ENCODE peak calls at places on chromosome 1, in six cellular contexts. Y is NCI-H510A treated with DMSO at 0.1 percent for 48 hours, Q is germinal center, K is AG04450, X is aorta, J is fibroblast of pulmonary artery. Z is an unnamed sample.

GRCh38 chr1:201874672-201875071 is 14.0 kb upstream of the SHISA4 start:
- DNase-seq in Y (no peak), Q (no peak), K (no peak), X (no peak), J (no peak), Z (no peak)

GRCh38 chr1:25095635-25096200 is 136.6 kb downstream of the SYF2 start:
- DNase-seq in Y (no peak), Q (no peak), K (no peak), X (no peak), J (no peak), Z (no peak)

GRCh38 chr1:165073402-165074007 is 283.0 kb downstream of the LMX1A start:
- DNase-seq in Y (peak; percentile 86), Q (peak; percentile 9), K (peak; percentile 11), X (no peak), J (peak; percentile 70), Z (peak; percentile 17)

GRCh38 chr1:100896481-100896982 is 642 bp downstream of the SLC30A7 start:
- DNase-seq in Y (peak; percentile 43), Q (peak; percentile 35), K (no peak), X (no peak), J (peak; percentile 62), Z (peak; percentile 4)

GRCh38 chr1:151399890-151400235 is 490 bp downstream of the PSMB4 start:
- DNase-seq in Y (no peak), Q (peak; percentile 30), K (no peak), X (no peak), J (peak; percentile 16), Z (no peak)

GRCh38 chr1:9404541-9404940 is 111.8 kb downstream of the SPSB1 start:
- DNase-seq in Y (no peak), Q (no peak), K (no peak), X (no peak), J (no peak), Z (no peak)

GRCh38 chr1:213934642-213935041 is 53.1 kb upstream of the PROX1 start:
- DNase-seq in Y (no peak), Q (no peak), K (no peak), X (no peak), J (peak; percentile 0), Z (no peak)

GRCh38 chr1:215054266-215054665 is 28.3 kb upstream of the KCNK2 start:
- DNase-seq in Y (no peak), Q (no peak), K (no peak), X (no peak), J (no peak), Z (no peak)

GRCh38 chr1:172950528-172950927 is 100.2 kb downstream of the TNFSF18 start:
- DNase-seq in Y (no peak), Q (no peak), K (no peak), X (no peak), J (no peak), Z (no peak)

GRCh38 chr1:107981277-107981676 is 16.3 kb upstream of the VAV3 start:
- DNase-seq in Y (peak; percentile 12), Q (no peak), K (no peak), X (no peak), J (no peak), Z (no peak)

GRCh38 chr1:229693124-229693523 is 67.1 kb downstream of the URB2 start:
- DNase-seq in Y (no peak), Q (no peak), K (no peak), X (no peak), J (no peak), Z (no peak)

GRCh38 chr1:19860418-19860817 is 21.8 kb upstream of the OTUD3 start:
- DNase-seq in Y (peak; percentile 69), Q (no peak), K (no peak), X (no peak), J (no peak), Z (no peak)

GRCh38 chr1:198220428-198220827 is 63.6 kb downstream of the NEK7 start:
- DNase-seq in Y (no peak), Q (no peak), K (no peak), X (no peak), J (peak; percentile 78), Z (peak; percentile 36)

GRCh38 chr1:149884433-149885363 is 14.7 kb upstream of the BOLA1 start:
- DNase-seq in Y (peak; percentile 43), Q (peak; percentile 52), K (no peak), X (no peak), J (peak; percentile 13), Z (no peak)

GRCh38 chr1:236619398-236619797 is 15.1 kb upstream of the HEATR1 start:
- DNase-seq in Y (no peak), Q (no peak), K (no peak), X (no peak), J (no peak), Z (no peak)

GRCh38 chr1:47848985-47849610 is 148.1 kb downstream of the TRABD2B start:
- DNase-seq in Y (no peak), Q (no peak), K (no peak), X (no peak), J (no peak), Z (no peak)

GRCh38 chr1:113976609-113977278 is 2.5 kb upstream of the OLFML3 start:
- DNase-seq in Y (no peak), Q (no peak), K (no peak), X (no peak), J (peak; percentile 74), Z (no peak)

GRCh38 chr1:5494518-5494917 is 497.7 kb downstream of the NPHP4 start:
- DNase-seq in Y (no peak), Q (no peak), K (no peak), X (no peak), J (no peak), Z (no peak)

GRCh38 chr1:214281902-214282695 is 1.1 kb downstream of the SMYD2 start:
- DNase-seq in Y (peak; percentile 9), Q (no peak), K (peak; percentile 36), X (no peak), J (peak; percentile 69), Z (no peak)

Z was measured in Panc1.